ENCODE peak calls at places on chromosomes 13 and 19, in ten cellular contexts. One of them, this sample, is unnamed.

GRCh38 chr19:42189133-42189532 is 28.3 kb downstream of the DEDD2 start:
- DNase-seq in pancreas: no peak
- DNase-seq in tibial nerve: no peak
- DNase-seq in choroid plexus epithelial cell: no peak
- DNase-seq in left ventricle myocardium inferior: no peak
- DNase-seq in lower leg skin: no peak
- DNase-seq in AG04449: no peak
- DNase-seq in GM23338: no peak
- DNase-seq in ovary: no peak
- DNase-seq in neural progenitor cell: no peak
- DNase-seq in this sample: no peak

GRCh38 chr19:44607049-44607448 is 6.3 kb upstream of the IGSF23 start:
- DNase-seq in pancreas: no peak
- DNase-seq in tibial nerve: no peak
- DNase-seq in choroid plexus epithelial cell: no peak
- DNase-seq in left ventricle myocardium inferior: no peak
- DNase-seq in lower leg skin: peak; percentile 19
- DNase-seq in AG04449: no peak
- DNase-seq in GM23338: no peak
- DNase-seq in ovary: no peak
- DNase-seq in neural progenitor cell: no peak
- DNase-seq in this sample: no peak

GRCh38 chr19:2039082-2039958 is 11.7 kb downstream of the MKNK2 start:
- DNase-seq in pancreas: peak; percentile 38
- DNase-seq in tibial nerve: no peak
- DNase-seq in choroid plexus epithelial cell: no peak
- DNase-seq in left ventricle myocardium inferior: no peak
- DNase-seq in lower leg skin: no peak
- DNase-seq in AG04449: no peak
- DNase-seq in GM23338: no peak
- DNase-seq in ovary: peak; percentile 44
- DNase-seq in neural progenitor cell: no peak
- DNase-seq in this sample: no peak

GRCh38 chr19:3140667-3141038 is 4.8 kb downstream of the GNA15 start:
- DNase-seq in pancreas: no peak
- DNase-seq in tibial nerve: no peak
- DNase-seq in choroid plexus epithelial cell: no peak
- DNase-seq in left ventricle myocardium inferior: no peak
- DNase-seq in lower leg skin: no peak
- DNase-seq in AG04449: no peak
- DNase-seq in GM23338: no peak
- DNase-seq in ovary: no peak
- DNase-seq in neural progenitor cell: no peak
- DNase-seq in this sample: no peak

GRCh38 chr13:35810286-35810685 is 320.9 kb downstream of the DCLK1 start:
- DNase-seq in pancreas: no peak
- DNase-seq in tibial nerve: no peak
- DNase-seq in choroid plexus epithelial cell: no peak
- DNase-seq in left ventricle myocardium inferior: no peak
- DNase-seq in lower leg skin: no peak
- DNase-seq in AG04449: no peak
- DNase-seq in GM23338: no peak
- DNase-seq in ovary: no peak
- DNase-seq in neural progenitor cell: no peak
- DNase-seq in this sample: no peak

GRCh38 chr19:57212109-57212508 is 18.7 kb upstream of the AURKC start:
- DNase-seq in pancreas: no peak
- DNase-seq in tibial nerve: no peak
- DNase-seq in choroid plexus epithelial cell: no peak
- DNase-seq in left ventricle myocardium inferior: no peak
- DNase-seq in lower leg skin: no peak
- DNase-seq in AG04449: no peak
- DNase-seq in GM23338: no peak
- DNase-seq in ovary: no peak
- DNase-seq in neural progenitor cell: no peak
- DNase-seq in this sample: no peak

GRCh38 chr13:114219406-114219805 is 15.3 kb upstream of the CDC16 start:
- DNase-seq in pancreas: no peak
- DNase-seq in tibial nerve: no peak
- DNase-seq in choroid plexus epithelial cell: no peak
- DNase-seq in left ventricle myocardium inferior: no peak
- DNase-seq in lower leg skin: no peak
- DNase-seq in AG04449: no peak
- DNase-seq in GM23338: no peak
- DNase-seq in ovary: no peak
- DNase-seq in neural progenitor cell: no peak
- DNase-seq in this sample: no peak

GRCh38 chr13:77047649-77048343 is 20.8 kb upstream of the FBXL3 start:
- DNase-seq in pancreas: no peak
- DNase-seq in tibial nerve: no peak
- DNase-seq in choroid plexus epithelial cell: no peak
- DNase-seq in left ventricle myocardium inferior: no peak
- DNase-seq in lower leg skin: no peak
- DNase-seq in AG04449: no peak
- DNase-seq in GM23338: no peak
- DNase-seq in ovary: no peak
- DNase-seq in neural progenitor cell: peak; percentile 71
- DNase-seq in this sample: no peak

GRCh38 chr19:18850560-18851375 is 19.0 kb downstream of the UPF1 start:
- DNase-seq in pancreas: no peak
- DNase-seq in tibial nerve: no peak
- DNase-seq in choroid plexus epithelial cell: peak; percentile 17
- DNase-seq in left ventricle myocardium inferior: no peak
- DNase-seq in lower leg skin: no peak
- DNase-seq in AG04449: no peak
- DNase-seq in GM23338: no peak
- DNase-seq in ovary: no peak
- DNase-seq in neural progenitor cell: no peak
- DNase-seq in this sample: no peak

GRCh38 chr13:43293986-43294880 is 270.8 kb downstream of the DNAJC15 start:
- DNase-seq in pancreas: no peak
- DNase-seq in tibial nerve: no peak
- DNase-seq in choroid plexus epithelial cell: no peak
- DNase-seq in left ventricle myocardium inferior: no peak
- DNase-seq in lower leg skin: no peak
- DNase-seq in AG04449: no peak
- DNase-seq in GM23338: no peak
- DNase-seq in ovary: no peak
- DNase-seq in neural progenitor cell: no peak
- DNase-seq in this sample: no peak

DNA sequence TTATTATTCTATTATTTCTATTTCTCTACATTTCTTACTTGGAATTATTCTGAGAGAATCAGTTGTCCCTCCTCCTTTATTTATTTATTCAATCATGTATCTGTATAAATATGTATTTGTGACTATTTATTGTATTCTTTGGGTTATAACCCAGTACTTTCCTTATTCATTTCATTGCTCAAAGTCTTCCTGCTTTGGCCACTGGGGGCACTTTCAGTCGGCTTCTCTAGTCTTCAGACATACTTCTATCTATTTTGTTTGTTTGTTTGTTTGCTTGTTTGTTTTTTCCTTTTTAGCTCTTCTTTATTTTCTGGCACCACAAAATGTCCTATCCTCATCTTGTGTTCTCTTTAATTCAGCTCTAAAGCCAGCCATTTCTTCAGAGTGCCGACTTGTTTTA is 260.4 kb downstream of the NALCN start:
- DNase-seq in pancreas: no peak
- DNase-seq in tibial nerve: no peak
- DNase-seq in choroid plexus epithelial cell: peak; percentile 31
- DNase-seq in left ventricle myocardium inferior: no peak
- DNase-seq in lower leg skin: no peak
- DNase-seq in AG04449: no peak
- DNase-seq in GM23338: peak; percentile 53
- DNase-seq in ovary: no peak
- DNase-seq in neural progenitor cell: peak; percentile 13
- DNase-seq in this sample: no peak
- TF ChIP-seq CTCF in pancreas: peak; percentile 11
- TF ChIP-seq CTCF in tibial nerve: peak; percentile 30
- TF ChIP-seq CTCF in choroid plexus epithelial cell: peak; percentile 66
- TF ChIP-seq CTCF in left ventricle myocardium inferior: peak; percentile 42
- TF ChIP-seq CTCF in lower leg skin: no peak
- TF ChIP-seq CTCF in AG04449: no peak
- TF ChIP-seq CTCF in GM23338: peak; percentile 79
- TF ChIP-seq CTCF in ovary: no peak
- TF ChIP-seq CTCF in neural progenitor cell: peak; percentile 68
- TF ChIP-seq CTCF in this sample: peak; percentile 61

GRCh38 chr19:14166448-14166847 is 30.1 kb upstream of the ASF1B start:
- DNase-seq in pancreas: no peak
- DNase-seq in tibial nerve: no peak
- DNase-seq in choroid plexus epithelial cell: no peak
- DNase-seq in left ventricle myocardium inferior: no peak
- DNase-seq in lower leg skin: no peak
- DNase-seq in AG04449: no peak
- DNase-seq in GM23338: no peak
- DNase-seq in ovary: no peak
- DNase-seq in neural progenitor cell: no peak
- DNase-seq in this sample: no peak

GRCh38 chr19:14168993-14169392 is 32.6 kb upstream of the ASF1B start:
- DNase-seq in pancreas: no peak
- DNase-seq in tibial nerve: no peak
- DNase-seq in choroid plexus epithelial cell: no peak
- DNase-seq in left ventricle myocardium inferior: no peak
- DNase-seq in lower leg skin: no peak
- DNase-seq in AG04449: no peak
- DNase-seq in GM23338: no peak
- DNase-seq in ovary: no peak
- DNase-seq in neural progenitor cell: no peak
- DNase-seq in this sample: no peak

GRCh38 chr19:14168259-14168972 is 32.0 kb upstream of the ASF1B start:
- DNase-seq in pancreas: no peak
- DNase-seq in tibial nerve: no peak
- DNase-seq in choroid plexus epithelial cell: no peak
- DNase-seq in left ventricle myocardium inferior: no peak
- DNase-seq in lower leg skin: no peak
- DNase-seq in AG04449: no peak
- DNase-seq in GM23338: no peak
- DNase-seq in ovary: no peak
- DNase-seq in neural progenitor cell: no peak
- DNase-seq in this sample: no peak

GRCh38 chr19:14167013-14167593 is 30.7 kb upstream of the ASF1B start:
- DNase-seq in pancreas: no peak
- DNase-seq in tibial nerve: no peak
- DNase-seq in choroid plexus epithelial cell: no peak
- DNase-seq in left ventricle myocardium inferior: no peak
- DNase-seq in lower leg skin: no peak
- DNase-seq in AG04449: no peak
- DNase-seq in GM23338: no peak
- DNase-seq in ovary: no peak
- DNase-seq in neural progenitor cell: no peak
- DNase-seq in this sample: no peak

DNA sequence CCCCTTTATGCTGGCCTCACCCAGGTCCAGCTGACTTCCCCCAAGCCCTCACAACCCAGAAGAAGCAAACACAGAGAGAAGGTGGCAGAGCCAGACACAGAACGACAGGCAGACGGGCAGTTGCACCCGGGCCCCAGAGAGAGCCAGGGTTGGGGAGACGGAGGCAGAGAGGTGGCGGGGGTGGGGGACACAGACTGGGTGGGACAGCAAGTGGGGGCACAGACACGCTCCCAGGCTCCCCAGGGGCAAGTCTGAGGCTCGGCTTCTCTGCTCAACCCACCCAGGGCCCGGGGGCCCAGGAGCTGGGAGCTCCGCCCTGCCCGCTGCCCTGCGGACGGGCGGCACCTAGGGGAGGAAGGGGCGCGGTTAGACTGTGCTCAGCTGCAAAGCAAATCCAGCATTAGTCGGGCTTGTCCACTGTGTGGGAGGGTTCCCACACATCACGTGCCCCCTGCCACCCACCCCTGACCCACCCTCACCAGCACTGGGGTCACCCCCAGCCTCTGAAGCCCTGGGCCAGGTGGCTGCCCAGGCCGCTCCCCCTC is 31.3 kb upstream of the ASF1B start:
- DNase-seq in pancreas: no peak
- DNase-seq in tibial nerve: no peak
- DNase-seq in choroid plexus epithelial cell: no peak
- DNase-seq in left ventricle myocardium inferior: no peak
- DNase-seq in lower leg skin: no peak
- DNase-seq in AG04449: no peak
- DNase-seq in GM23338: no peak
- DNase-seq in ovary: no peak
- DNase-seq in neural progenitor cell: no peak
- DNase-seq in this sample: no peak
- H3K4me3 ChIP-seq in pancreas: no peak overlapping the region
- H3K4me3 ChIP-seq in tibial nerve: peak overlapping the region; percentile 4
- H3K4me3 ChIP-seq in choroid plexus epithelial cell: no peak overlapping the region
- H3K4me3 ChIP-seq in left ventricle myocardium inferior: peak overlapping the region; percentile 41
- H3K4me3 ChIP-seq in lower leg skin: no peak overlapping the region
- H3K4me3 ChIP-seq in AG04449: no peak overlapping the region
- H3K4me3 ChIP-seq in GM23338: no peak overlapping the region
- H3K4me3 ChIP-seq in ovary: no peak overlapping the region
- H3K4me3 ChIP-seq in neural progenitor cell: no peak overlapping the region
- H3K4me3 ChIP-seq in this sample: no peak overlapping the region

GRCh38 chr19:50720921-50721291 is 1.3 kb upstream of the SHANK1 start:
- DNase-seq in pancreas: no peak
- DNase-seq in tibial nerve: no peak
- DNase-seq in choroid plexus epithelial cell: no peak
- DNase-seq in left ventricle myocardium inferior: no peak
- DNase-seq in lower leg skin: no peak
- DNase-seq in AG04449: no peak
- DNase-seq in GM23338: no peak
- DNase-seq in ovary: no peak
- DNase-seq in neural progenitor cell: peak; percentile 38
- DNase-seq in this sample: no peak
- TF ChIP-seq CTCF in pancreas: no peak
- TF ChIP-seq CTCF in tibial nerve: no peak
- TF ChIP-seq CTCF in choroid plexus epithelial cell: peak; percentile 6
- TF ChIP-seq CTCF in left ventricle myocardium inferior: no peak
- TF ChIP-seq CTCF in lower leg skin: no peak
- TF ChIP-seq CTCF in AG04449: peak; percentile 20
- TF ChIP-seq CTCF in GM23338: no peak
- TF ChIP-seq CTCF in ovary: no peak
- TF ChIP-seq CTCF in neural progenitor cell: no peak
- TF ChIP-seq CTCF in this sample: no peak

DNA sequence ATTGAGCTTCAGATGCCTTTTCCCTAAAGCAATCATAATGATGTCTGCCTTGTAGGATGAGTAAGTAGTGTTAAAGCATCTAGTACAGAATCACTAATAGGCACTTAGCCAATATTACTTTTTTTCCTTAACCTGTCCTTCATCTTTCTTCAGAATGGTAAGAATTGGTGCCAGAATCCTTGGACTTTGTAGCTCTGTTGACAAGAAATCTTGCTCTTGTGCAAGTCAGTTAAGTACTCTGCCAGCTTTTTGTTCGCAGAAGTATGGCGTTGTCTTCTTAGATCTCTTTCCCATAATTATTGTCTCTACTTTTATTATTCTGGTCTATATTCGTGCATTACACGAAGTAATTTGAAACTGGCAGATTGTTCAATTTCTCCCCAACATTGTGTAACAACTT is 554.5 kb downstream of the PCDH9 start:
- DNase-seq in pancreas: no peak
- DNase-seq in tibial nerve: no peak
- DNase-seq in choroid plexus epithelial cell: peak; percentile 57
- DNase-seq in left ventricle myocardium inferior: no peak
- DNase-seq in lower leg skin: no peak
- DNase-seq in AG04449: no peak
- DNase-seq in GM23338: no peak
- DNase-seq in ovary: no peak
- DNase-seq in neural progenitor cell: no peak
- DNase-seq in this sample: no peak
- H3K4me3 ChIP-seq in pancreas: no peak overlapping the region
- H3K4me3 ChIP-seq in tibial nerve: no peak overlapping the region
- H3K4me3 ChIP-seq in choroid plexus epithelial cell: no peak overlapping the region
- H3K4me3 ChIP-seq in left ventricle myocardium inferior: no peak overlapping the region
- H3K4me3 ChIP-seq in lower leg skin: no peak overlapping the region
- H3K4me3 ChIP-seq in AG04449: no peak overlapping the region
- H3K4me3 ChIP-seq in GM23338: no peak overlapping the region
- H3K4me3 ChIP-seq in ovary: no peak overlapping the region
- H3K4me3 ChIP-seq in neural progenitor cell: no peak overlapping the region
- H3K4me3 ChIP-seq in this sample: no peak overlapping the region

This sample was measured in astrocyte of the spinal cord.